ENCODE peak calls at places on chromosome 19, in four cellular contexts. One of them, this sample, is unnamed.

GRCh38 chr19:39542198-39542597 is 2.2 kb upstream of the EID2 start:
- DNase-seq in heart right ventricle: no peak
- DNase-seq in MCF 10A: no peak
- DNase-seq in PC-9: no peak
- DNase-seq in this sample: no peak

GRCh38 chr19:32816555-32817099 is 52.9 kb downstream of the SLC7A9 start:
- DNase-seq in heart right ventricle: no peak
- DNase-seq in MCF 10A: no peak
- DNase-seq in PC-9: no peak
- DNase-seq in this sample: no peak

GRCh38 chr19:55353803-55354697 is 469 bp downstream of the COX6B2 start:
- DNase-seq in heart right ventricle: peak; percentile 61
- DNase-seq in MCF 10A: no peak
- DNase-seq in PC-9: peak; percentile 85
- DNase-seq in this sample: peak; percentile 86

GRCh38 chr19:4059931-4060620 is 6.6 kb downstream of the ZBTB7A start:
- DNase-seq in heart right ventricle: peak; percentile 77
- DNase-seq in MCF 10A: peak; percentile 80
- DNase-seq in PC-9: peak; percentile 68
- DNase-seq in this sample: peak; percentile 67

GRCh38 chr19:4334929-4335833 is 3.4 kb downstream of the STAP2 start:
- DNase-seq in heart right ventricle: no peak
- DNase-seq in MCF 10A: no peak
- DNase-seq in PC-9: no peak
- DNase-seq in this sample: no peak

GRCh38 chr19:1648926-1649541 is 3.4 kb downstream of the TCF3 start:
- DNase-seq in heart right ventricle: no peak
- DNase-seq in MCF 10A: no peak
- DNase-seq in PC-9: no peak
- DNase-seq in this sample: no peak

GRCh38 chr19:38388310-38389100 is at the start of gene SPRED3:
- DNase-seq in heart right ventricle: peak; percentile 23
- DNase-seq in MCF 10A: peak; percentile 68
- DNase-seq in PC-9: no peak
- DNase-seq in this sample: no peak

GRCh38 chr19:15154002-15154612 is 46.7 kb downstream of the NOTCH3 start:
- DNase-seq in heart right ventricle: no peak
- DNase-seq in MCF 10A: peak; percentile 58
- DNase-seq in PC-9: peak; percentile 64
- DNase-seq in this sample: no peak

GRCh38 chr19:33552191-33552927 is 30.8 kb upstream of the PEPD start:
- DNase-seq in heart right ventricle: no peak
- DNase-seq in MCF 10A: no peak
- DNase-seq in PC-9: no peak
- DNase-seq in this sample: no peak

GRCh38 chr19:2455481-2456300 is 1.1 kb downstream of the LMNB2 start:
- DNase-seq in heart right ventricle: peak; percentile 39
- DNase-seq in MCF 10A: peak; percentile 30
- DNase-seq in PC-9: no peak
- DNase-seq in this sample: peak; percentile 86

GRCh38 chr19:47497073-47497766 is 13.2 kb upstream of the KPTN start:
- DNase-seq in heart right ventricle: no peak
- DNase-seq in MCF 10A: no peak
- DNase-seq in PC-9: no peak
- DNase-seq in this sample: no peak

GRCh38 chr19:30224689-30225606 is 147.2 kb upstream of the ZNF536 start:
- DNase-seq in heart right ventricle: no peak
- DNase-seq in MCF 10A: no peak
- DNase-seq in PC-9: no peak
- DNase-seq in this sample: no peak

GRCh38 chr19:43612374-43612773 is 486 bp downstream of the SRRM5 start:
- DNase-seq in heart right ventricle: no peak
- DNase-seq in MCF 10A: no peak
- DNase-seq in PC-9: no peak
- DNase-seq in this sample: no peak

DNA sequence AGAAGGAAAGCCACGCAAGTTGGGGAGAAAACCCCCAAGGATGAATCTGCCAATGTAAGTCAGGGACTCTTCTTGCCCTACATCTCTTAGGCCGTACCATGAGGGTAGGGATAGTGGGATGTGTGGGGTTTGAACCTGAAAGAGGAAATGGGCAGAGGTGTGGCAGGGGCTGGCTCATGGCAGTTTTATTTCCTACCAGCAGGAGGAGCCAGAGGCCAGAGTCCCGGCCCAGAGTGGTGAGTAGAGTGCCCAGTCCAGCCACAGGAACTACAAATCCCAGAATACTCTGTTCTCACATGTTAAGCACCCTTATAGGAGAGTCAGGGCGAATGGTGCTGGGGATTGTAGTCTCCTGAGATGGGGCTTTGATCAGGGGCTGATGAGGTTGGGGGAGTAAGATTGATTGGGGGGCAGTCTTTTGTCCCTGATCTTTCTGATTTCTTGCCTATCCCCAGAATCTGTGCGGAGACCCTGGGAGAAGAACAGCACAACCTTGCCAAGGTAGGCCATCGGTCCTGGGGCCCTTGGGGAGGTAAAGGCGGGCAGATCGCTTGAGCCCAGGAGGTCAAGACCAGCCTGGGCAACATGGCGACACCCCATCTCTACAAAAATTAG is 16.5 kb downstream of the VASP start:
- DNase-seq in heart right ventricle: peak; percentile 70
- DNase-seq in MCF 10A: peak; percentile 87
- DNase-seq in PC-9: peak; percentile 81
- DNase-seq in this sample: peak; percentile 88
- TF ChIP-seq CTCF in heart right ventricle: peak; percentile 92
- TF ChIP-seq CTCF in MCF 10A: peak; percentile 82
- TF ChIP-seq CTCF in PC-9: peak; percentile 98
- TF ChIP-seq CTCF in this sample: peak; percentile 84

DNA sequence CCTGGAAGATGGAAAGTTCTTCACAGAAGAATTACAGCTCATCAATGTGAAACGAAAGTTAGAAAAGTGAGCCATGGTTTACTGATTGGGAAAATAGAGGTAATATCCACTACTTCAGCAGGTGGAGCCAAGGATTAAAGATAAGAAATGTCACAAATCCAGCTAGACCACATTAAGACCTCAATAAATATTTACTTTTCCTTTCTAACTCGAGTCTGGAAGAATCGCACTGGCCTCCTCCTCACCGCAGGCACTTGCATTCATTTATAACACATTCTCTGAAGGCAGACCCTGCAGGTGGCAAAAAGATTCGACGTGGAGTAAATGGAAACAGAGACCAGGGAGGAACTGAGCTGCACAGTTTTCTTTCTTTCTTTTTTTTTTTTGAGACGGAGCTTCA is 7.4 kb downstream of the SLC35E1 start:
- DNase-seq in heart right ventricle: no peak
- DNase-seq in MCF 10A: no peak
- DNase-seq in PC-9: no peak
- DNase-seq in this sample: no peak
- TF ChIP-seq CTCF in heart right ventricle: no peak
- TF ChIP-seq CTCF in MCF 10A: no peak
- TF ChIP-seq CTCF in PC-9: no peak
- TF ChIP-seq CTCF in this sample: no peak

GRCh38 chr19:18832331-18833140 is 777 bp downstream of the UPF1 start:
- DNase-seq in heart right ventricle: no peak
- DNase-seq in MCF 10A: peak; percentile 44
- DNase-seq in PC-9: peak; percentile 29
- DNase-seq in this sample: no peak

GRCh38 chr19:18833141-18833476 is 1.4 kb downstream of the UPF1 start:
- DNase-seq in heart right ventricle: no peak
- DNase-seq in MCF 10A: peak; percentile 18
- DNase-seq in PC-9: no peak
- DNase-seq in this sample: no peak

GRCh38 chr19:18833849-18834643 is 2.3 kb downstream of the UPF1 start:
- DNase-seq in heart right ventricle: no peak
- DNase-seq in MCF 10A: peak; percentile 9
- DNase-seq in PC-9: no peak
- DNase-seq in this sample: no peak

GRCh38 chr19:18831524-18832330 is at the start of gene UPF1:
- DNase-seq in heart right ventricle: peak; percentile 98
- DNase-seq in MCF 10A: peak; percentile 90
- DNase-seq in PC-9: peak; percentile 91
- DNase-seq in this sample: peak; percentile 97

DNA sequence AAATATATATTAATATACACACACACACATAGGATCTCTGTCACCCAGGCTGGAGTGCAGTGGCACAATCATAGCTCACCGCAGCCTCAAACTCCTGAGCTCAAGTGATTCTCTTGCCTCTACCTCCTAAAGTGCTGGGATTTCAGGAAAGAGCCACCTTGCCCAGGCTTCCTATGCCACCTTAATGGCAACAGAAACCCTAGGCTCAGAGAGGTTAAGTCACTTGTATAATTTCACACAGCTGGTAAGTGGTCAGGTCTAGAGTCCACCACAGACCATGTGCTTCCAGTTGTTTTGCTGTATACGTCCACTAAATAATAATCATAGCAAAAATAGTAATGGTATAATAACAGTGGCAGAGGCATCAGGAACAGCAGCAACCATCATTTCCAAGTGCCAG is 1.3 kb upstream of the UPF1 start:
- DNase-seq in heart right ventricle: no peak
- DNase-seq in MCF 10A: no peak
- DNase-seq in PC-9: no peak
- DNase-seq in this sample: no peak
- TF ChIP-seq CTCF in heart right ventricle: no peak
- TF ChIP-seq CTCF in MCF 10A: no peak
- TF ChIP-seq CTCF in PC-9: no peak
- TF ChIP-seq CTCF in this sample: no peak

GRCh38 chr19:11377756-11378155 is 3.3 kb downstream of the SWSAP1 start:
- DNase-seq in heart right ventricle: no peak
- DNase-seq in MCF 10A: peak; percentile 44
- DNase-seq in PC-9: no peak
- DNase-seq in this sample: no peak
- TF ChIP-seq CTCF in heart right ventricle: no peak
- TF ChIP-seq CTCF in MCF 10A: no peak
- TF ChIP-seq CTCF in PC-9: no peak
- TF ChIP-seq CTCF in this sample: no peak

DNA sequence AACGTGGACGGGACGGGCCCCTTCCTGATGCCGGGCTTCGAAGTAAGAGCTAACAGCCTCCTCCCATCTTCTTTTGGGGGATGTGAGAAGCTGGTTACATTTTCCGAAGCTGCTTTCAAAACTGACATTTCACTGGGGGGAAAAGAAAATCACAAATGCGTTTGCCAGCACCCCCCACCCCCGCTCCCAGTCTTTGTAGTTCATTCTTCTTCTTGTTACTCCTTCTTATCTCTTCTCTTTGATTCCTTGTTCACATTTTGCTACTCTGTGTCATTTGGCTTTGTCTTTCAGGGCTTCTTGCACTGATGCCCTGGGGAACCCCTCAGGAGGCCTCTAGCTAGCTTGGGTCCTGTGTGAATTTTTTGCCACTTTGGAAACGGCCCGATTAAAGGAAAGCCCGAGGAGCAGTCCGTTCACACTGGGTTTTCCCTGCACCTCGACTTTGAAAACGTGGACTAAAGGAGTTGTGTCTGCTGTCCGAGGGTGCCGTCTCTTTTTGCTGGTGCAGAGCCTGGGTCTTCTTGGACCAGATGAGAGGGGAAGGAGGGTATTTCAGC is 1.3 kb downstream of the CARM1 start:
- DNase-seq in heart right ventricle: no peak
- DNase-seq in MCF 10A: peak; percentile 23
- DNase-seq in PC-9: no peak
- DNase-seq in this sample: no peak
- TF ChIP-seq CTCF in heart right ventricle: no peak
- TF ChIP-seq CTCF in MCF 10A: no peak
- TF ChIP-seq CTCF in PC-9: no peak
- TF ChIP-seq CTCF in this sample: no peak